ENCODE peak calls at places on chromosomes 16 and 17, in ten cellular contexts. One of them, this sample, is unnamed.
A peak's percentile ranks its signal among the peaks of the same experiment; 100 is the strongest.

GRCh38 chr17:63543822-63544420 is 6.4 kb upstream of the DCAF7 start:
- DNase-seq in WTC11: no peak
- DNase-seq in fibroblast of lung: no peak
- DNase-seq in left lung: no peak
- DNase-seq in body of pancreas: no peak
- DNase-seq in psoas muscle: no peak
- DNase-seq in uterus: no peak
- DNase-seq in AG10803: no peak
- DNase-seq in right lobe of liver: peak; percentile 35
- DNase-seq in cardiac muscle cell: no peak
- DNase-seq in this sample: no peak

GRCh38 chr16:88348377-88349152 is 34.2 kb upstream of the ZNF469 start:
- DNase-seq in WTC11: no peak
- DNase-seq in fibroblast of lung: no peak
- DNase-seq in left lung: no peak
- DNase-seq in body of pancreas: no peak
- DNase-seq in psoas muscle: peak; percentile 7
- DNase-seq in uterus: no peak
- DNase-seq in AG10803: no peak
- DNase-seq in right lobe of liver: no peak
- DNase-seq in cardiac muscle cell: no peak
- DNase-seq in this sample: no peak

GRCh38 chr17:16941643-16942042 is 30.3 kb downstream of the TNFRSF13B start:
- DNase-seq in WTC11: no peak
- DNase-seq in fibroblast of lung: peak; percentile 46
- DNase-seq in left lung: no peak
- DNase-seq in body of pancreas: no peak
- DNase-seq in psoas muscle: no peak
- DNase-seq in uterus: no peak
- DNase-seq in AG10803: peak; percentile 32
- DNase-seq in right lobe of liver: no peak
- DNase-seq in cardiac muscle cell: peak; percentile 6
- DNase-seq in this sample: no peak

GRCh38 chr16:89641719-89642187 is 15.8 kb downstream of the CHMP1A start:
- DNase-seq in WTC11: no peak
- DNase-seq in fibroblast of lung: no peak
- DNase-seq in left lung: no peak
- DNase-seq in body of pancreas: no peak
- DNase-seq in psoas muscle: no peak
- DNase-seq in uterus: no peak
- DNase-seq in AG10803: no peak
- DNase-seq in right lobe of liver: no peak
- DNase-seq in cardiac muscle cell: no peak
- DNase-seq in this sample: no peak

GRCh38 chr16:58299757-58300349 is 5.0 kb upstream of the PRSS54 start:
- DNase-seq in WTC11: peak; percentile 65
- DNase-seq in fibroblast of lung: peak; percentile 1
- DNase-seq in left lung: no peak
- DNase-seq in body of pancreas: peak; percentile 7
- DNase-seq in psoas muscle: no peak
- DNase-seq in uterus: no peak
- DNase-seq in AG10803: peak; percentile 8
- DNase-seq in right lobe of liver: no peak
- DNase-seq in cardiac muscle cell: peak; percentile 36
- DNase-seq in this sample: no peak

GRCh38 chr16:69930117-69930776 is 20.9 kb upstream of the CLEC18A start:
- DNase-seq in WTC11: peak; percentile 71
- DNase-seq in fibroblast of lung: peak; percentile 41
- DNase-seq in left lung: no peak
- DNase-seq in body of pancreas: peak; percentile 70
- DNase-seq in psoas muscle: peak; percentile 44
- DNase-seq in uterus: peak; percentile 71
- DNase-seq in AG10803: peak; percentile 59
- DNase-seq in right lobe of liver: no peak
- DNase-seq in cardiac muscle cell: peak; percentile 77
- DNase-seq in this sample: peak; percentile 59

GRCh38 chr17:77374170-77374936 is 233.6 kb downstream of the SEC14L1 start:
- DNase-seq in WTC11: peak; percentile 86
- DNase-seq in fibroblast of lung: peak; percentile 87
- DNase-seq in left lung: peak; percentile 87
- DNase-seq in body of pancreas: peak; percentile 81
- DNase-seq in psoas muscle: peak; percentile 79
- DNase-seq in uterus: peak; percentile 86
- DNase-seq in AG10803: peak; percentile 85
- DNase-seq in right lobe of liver: peak; percentile 80
- DNase-seq in cardiac muscle cell: peak; percentile 93
- DNase-seq in this sample: no peak

GRCh38 chr16:71467810-71468209 is 5.8 kb upstream of the ZNF23 start:
- DNase-seq in WTC11: peak; percentile 47
- DNase-seq in fibroblast of lung: peak; percentile 31
- DNase-seq in left lung: no peak
- DNase-seq in body of pancreas: no peak
- DNase-seq in psoas muscle: no peak
- DNase-seq in uterus: no peak
- DNase-seq in AG10803: no peak
- DNase-seq in right lobe of liver: no peak
- DNase-seq in cardiac muscle cell: peak; percentile 46
- DNase-seq in this sample: no peak

GRCh38 chr17:70968302-70968701 is 799.0 kb downstream of the KCNJ2 start:
- DNase-seq in WTC11: no peak
- DNase-seq in fibroblast of lung: peak; percentile 72
- DNase-seq in left lung: no peak
- DNase-seq in body of pancreas: no peak
- DNase-seq in psoas muscle: no peak
- DNase-seq in uterus: no peak
- DNase-seq in AG10803: no peak
- DNase-seq in right lobe of liver: no peak
- DNase-seq in cardiac muscle cell: no peak
- DNase-seq in this sample: no peak

GRCh38 chr16:22375117-22375962 is 921 bp upstream of the CDR2 start:
- DNase-seq in WTC11: no peak
- DNase-seq in fibroblast of lung: no peak
- DNase-seq in left lung: no peak
- DNase-seq in body of pancreas: no peak
- DNase-seq in psoas muscle: no peak
- DNase-seq in uterus: no peak
- DNase-seq in AG10803: no peak
- DNase-seq in right lobe of liver: no peak
- DNase-seq in cardiac muscle cell: no peak
- DNase-seq in this sample: no peak

GRCh38 chr16:86515420-86515779 is 5.1 kb downstream of the FOXF1 start:
- DNase-seq in WTC11: peak; percentile 64
- DNase-seq in fibroblast of lung: peak; percentile 54
- DNase-seq in left lung: no peak
- DNase-seq in body of pancreas: no peak
- DNase-seq in psoas muscle: no peak
- DNase-seq in uterus: no peak
- DNase-seq in AG10803: no peak
- DNase-seq in right lobe of liver: no peak
- DNase-seq in cardiac muscle cell: no peak
- DNase-seq in this sample: no peak

GRCh38 chr17:44978807-44979206 is 10.7 kb upstream of the C1QL1 start:
- DNase-seq in WTC11: no peak
- DNase-seq in fibroblast of lung: no peak
- DNase-seq in left lung: no peak
- DNase-seq in body of pancreas: no peak
- DNase-seq in psoas muscle: no peak
- DNase-seq in uterus: no peak
- DNase-seq in AG10803: no peak
- DNase-seq in right lobe of liver: no peak
- DNase-seq in cardiac muscle cell: no peak
- DNase-seq in this sample: no peak

GRCh38 chr17:44979426-44980273 is 11.5 kb upstream of the C1QL1 start:
- DNase-seq in WTC11: no peak
- DNase-seq in fibroblast of lung: no peak
- DNase-seq in left lung: no peak
- DNase-seq in body of pancreas: peak; percentile 21
- DNase-seq in psoas muscle: no peak
- DNase-seq in uterus: no peak
- DNase-seq in AG10803: no peak
- DNase-seq in right lobe of liver: no peak
- DNase-seq in cardiac muscle cell: no peak
- DNase-seq in this sample: no peak

GRCh38 chr17:44976198-44976597 is 8.1 kb upstream of the C1QL1 start:
- DNase-seq in WTC11: no peak
- DNase-seq in fibroblast of lung: no peak
- DNase-seq in left lung: no peak
- DNase-seq in body of pancreas: no peak
- DNase-seq in psoas muscle: no peak
- DNase-seq in uterus: no peak
- DNase-seq in AG10803: no peak
- DNase-seq in right lobe of liver: no peak
- DNase-seq in cardiac muscle cell: no peak
- DNase-seq in this sample: no peak

GRCh38 chr17:44977740-44978584 is 9.9 kb upstream of the C1QL1 start:
- DNase-seq in WTC11: no peak
- DNase-seq in fibroblast of lung: no peak
- DNase-seq in left lung: no peak
- DNase-seq in body of pancreas: no peak
- DNase-seq in psoas muscle: no peak
- DNase-seq in uterus: no peak
- DNase-seq in AG10803: no peak
- DNase-seq in right lobe of liver: no peak
- DNase-seq in cardiac muscle cell: no peak
- DNase-seq in this sample: no peak

GRCh38 chr17:44977065-44977464 is 9.0 kb upstream of the C1QL1 start:
- DNase-seq in WTC11: no peak
- DNase-seq in fibroblast of lung: no peak
- DNase-seq in left lung: no peak
- DNase-seq in body of pancreas: no peak
- DNase-seq in psoas muscle: no peak
- DNase-seq in uterus: no peak
- DNase-seq in AG10803: no peak
- DNase-seq in right lobe of liver: no peak
- DNase-seq in cardiac muscle cell: no peak
- DNase-seq in this sample: no peak
- TF ChIP-seq CTCF in WTC11: no peak
- TF ChIP-seq CTCF in fibroblast of lung: no peak
- TF ChIP-seq CTCF in left lung: no peak
- TF ChIP-seq CTCF in body of pancreas: no peak
- TF ChIP-seq CTCF in psoas muscle: no peak
- TF ChIP-seq CTCF in uterus: no peak
- TF ChIP-seq CTCF in AG10803: no peak
- TF ChIP-seq CTCF in right lobe of liver: no peak
- TF ChIP-seq CTCF in cardiac muscle cell: no peak
- TF ChIP-seq CTCF in this sample: peak; percentile 33

GRCh38 chr17:3907483-3908216 is 8.6 kb downstream of the P2RX1 start:
- DNase-seq in WTC11: peak; percentile 46
- DNase-seq in fibroblast of lung: no peak
- DNase-seq in left lung: no peak
- DNase-seq in body of pancreas: no peak
- DNase-seq in psoas muscle: no peak
- DNase-seq in uterus: no peak
- DNase-seq in AG10803: no peak
- DNase-seq in right lobe of liver: no peak
- DNase-seq in cardiac muscle cell: no peak
- DNase-seq in this sample: peak; percentile 40
- TF ChIP-seq CTCF in WTC11: no peak
- TF ChIP-seq CTCF in fibroblast of lung: peak; percentile 14
- TF ChIP-seq CTCF in left lung: peak; percentile 7
- TF ChIP-seq CTCF in body of pancreas: peak; percentile 59
- TF ChIP-seq CTCF in psoas muscle: no peak
- TF ChIP-seq CTCF in uterus: peak; percentile 16
- TF ChIP-seq CTCF in AG10803: peak; percentile 24
- TF ChIP-seq CTCF in right lobe of liver: no peak
- TF ChIP-seq CTCF in cardiac muscle cell: no peak
- TF ChIP-seq CTCF in this sample: peak; percentile 52

DNA sequence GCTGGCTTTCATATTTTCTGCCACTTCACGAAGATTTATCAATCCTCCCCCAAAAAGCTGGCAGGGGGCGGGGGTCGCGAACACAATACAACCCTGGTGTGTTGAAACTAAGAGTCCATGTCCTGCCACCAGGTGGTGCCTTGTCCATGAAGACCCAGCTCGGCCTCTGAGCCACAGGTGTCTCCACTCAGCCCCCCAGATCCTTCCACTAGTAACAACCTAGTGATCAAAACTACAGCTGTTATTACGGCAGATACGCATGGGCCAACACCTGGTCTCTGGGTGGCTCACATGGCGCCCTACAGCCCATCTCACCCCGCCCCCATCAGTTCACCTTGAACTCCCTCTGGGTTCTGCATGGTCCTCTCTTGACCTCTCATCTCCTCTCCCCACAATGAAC is 27.7 kb downstream of the USP7 start:
- DNase-seq in WTC11: peak; percentile 66
- DNase-seq in fibroblast of lung: no peak
- DNase-seq in left lung: no peak
- DNase-seq in body of pancreas: no peak
- DNase-seq in psoas muscle: no peak
- DNase-seq in uterus: no peak
- DNase-seq in AG10803: no peak
- DNase-seq in right lobe of liver: no peak
- DNase-seq in cardiac muscle cell: peak; percentile 10
- DNase-seq in this sample: peak; percentile 33
- TF ChIP-seq CTCF in WTC11: no peak
- TF ChIP-seq CTCF in fibroblast of lung: peak; percentile 28
- TF ChIP-seq CTCF in left lung: no peak
- TF ChIP-seq CTCF in body of pancreas: no peak
- TF ChIP-seq CTCF in psoas muscle: peak; percentile 7
- TF ChIP-seq CTCF in uterus: no peak
- TF ChIP-seq CTCF in AG10803: peak; percentile 19
- TF ChIP-seq CTCF in right lobe of liver: no peak
- TF ChIP-seq CTCF in cardiac muscle cell: peak; percentile 10
- TF ChIP-seq CTCF in this sample: no peak

GRCh38 chr17:48997103-48997826 is at the start of gene IGF2BP1:
- DNase-seq in WTC11: peak; percentile 77
- DNase-seq in fibroblast of lung: peak; percentile 68
- DNase-seq in left lung: no peak
- DNase-seq in body of pancreas: no peak
- DNase-seq in psoas muscle: no peak
- DNase-seq in uterus: no peak
- DNase-seq in AG10803: peak; percentile 54
- DNase-seq in right lobe of liver: no peak
- DNase-seq in cardiac muscle cell: peak; percentile 81
- DNase-seq in this sample: peak; percentile 95
- TF ChIP-seq CTCF in WTC11: no peak
- TF ChIP-seq CTCF in fibroblast of lung: no peak
- TF ChIP-seq CTCF in left lung: no peak
- TF ChIP-seq CTCF in body of pancreas: no peak
- TF ChIP-seq CTCF in psoas muscle: no peak
- TF ChIP-seq CTCF in uterus: no peak
- TF ChIP-seq CTCF in AG10803: no peak
- TF ChIP-seq CTCF in right lobe of liver: no peak
- TF ChIP-seq CTCF in cardiac muscle cell: no peak
- TF ChIP-seq CTCF in this sample: no peak